ENCODE peak calls at places on chromosomes 6 and 20, in six cellular contexts. N, B, Y, H, T and F are unnamed samples.

GRCh38 chr6:132888701-132889100 is 74.3 kb downstream of the RPS12 start:
- DNase-seq in N (peak), B (no peak), Y (no peak), H (no peak), T (no peak), F (no peak)

GRCh38 chr6:170236131-170236851 is 54.6 kb downstream of the DLL1 start:
- DNase-seq in N (no peak), B (no peak), Y (no peak), H (no peak), T (no peak), F (no peak)

GRCh38 chr6:39923394-39923793 is 10.9 kb downstream of the MOCS1 start:
- DNase-seq in N (no peak), B (no peak), Y (no peak), H (no peak), T (no peak), F (no peak)

GRCh38 chr6:165925474-165926156 is 242.0 kb downstream of the TBXT start:
- DNase-seq in N (peak), B (no peak), Y (no peak), H (no peak), T (no peak), F (no peak)

GRCh38 chr20:2986466-2986865 is 57.0 kb upstream of the GNRH2 start:
- DNase-seq in N (peak), B (no peak), Y (no peak), H (no peak), T (peak), F (no peak)

GRCh38 chr6:168666751-168667427 is 225.9 kb downstream of the SMOC2 start:
- DNase-seq in N (no peak), B (no peak), Y (no peak), H (no peak), T (no peak), F (peak)

GRCh38 chr6:42185597-42185996 is 9.2 kb downstream of the GUCA1B start:
- DNase-seq in N (no peak), B (no peak), Y (no peak), H (no peak), T (no peak), F (no peak)

GRCh38 chr6:129648819-129649491 is 61.0 kb downstream of the ARHGAP18 start:
- DNase-seq in N (no peak), B (no peak), Y (no peak), H (no peak), T (no peak), F (no peak)

GRCh38 chr6:169789146-169789943 is 37.9 kb downstream of the ERMARD start:
- DNase-seq in N (no peak), B (peak), Y (peak), H (no peak), T (no peak), F (peak)

DNA sequence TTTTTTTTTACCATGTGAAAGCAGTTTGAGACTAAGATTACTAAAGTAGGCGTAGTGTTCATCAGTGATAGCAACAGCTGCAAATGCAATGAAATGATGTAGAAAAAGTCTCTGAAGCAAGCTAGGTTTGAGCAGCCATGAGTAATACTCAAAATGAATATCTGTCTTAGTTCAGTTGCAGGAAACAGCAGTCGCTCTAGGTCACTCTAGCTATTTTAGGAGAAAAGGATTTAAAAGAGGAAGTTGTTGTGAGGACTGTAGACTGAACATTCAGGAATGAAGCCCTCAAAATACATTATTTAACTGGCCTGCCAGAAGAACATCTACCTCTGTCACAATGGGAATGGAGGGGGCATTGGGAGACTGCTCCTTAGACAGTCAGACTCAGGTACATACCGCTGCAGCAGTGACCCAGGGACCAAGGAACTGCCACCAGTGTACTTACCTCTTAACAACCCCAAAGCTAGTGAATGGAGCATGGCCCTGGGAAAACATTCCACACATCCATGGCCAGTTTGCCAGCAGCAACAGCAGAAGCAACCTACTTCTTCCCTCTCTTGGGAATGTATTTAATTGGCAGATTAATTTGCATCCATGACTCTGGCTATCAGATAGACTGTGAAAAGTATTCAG is 243.0 kb upstream of the KHDRBS2 start:
- DNase-seq in N (no peak), B (no peak), Y (no peak), H (no peak), T (no peak), F (no peak)
- H2BK120ac ChIP-seq in N (no peak), B (no peak), Y (no peak), H (no peak), T (no peak), F (no peak)

DNA sequence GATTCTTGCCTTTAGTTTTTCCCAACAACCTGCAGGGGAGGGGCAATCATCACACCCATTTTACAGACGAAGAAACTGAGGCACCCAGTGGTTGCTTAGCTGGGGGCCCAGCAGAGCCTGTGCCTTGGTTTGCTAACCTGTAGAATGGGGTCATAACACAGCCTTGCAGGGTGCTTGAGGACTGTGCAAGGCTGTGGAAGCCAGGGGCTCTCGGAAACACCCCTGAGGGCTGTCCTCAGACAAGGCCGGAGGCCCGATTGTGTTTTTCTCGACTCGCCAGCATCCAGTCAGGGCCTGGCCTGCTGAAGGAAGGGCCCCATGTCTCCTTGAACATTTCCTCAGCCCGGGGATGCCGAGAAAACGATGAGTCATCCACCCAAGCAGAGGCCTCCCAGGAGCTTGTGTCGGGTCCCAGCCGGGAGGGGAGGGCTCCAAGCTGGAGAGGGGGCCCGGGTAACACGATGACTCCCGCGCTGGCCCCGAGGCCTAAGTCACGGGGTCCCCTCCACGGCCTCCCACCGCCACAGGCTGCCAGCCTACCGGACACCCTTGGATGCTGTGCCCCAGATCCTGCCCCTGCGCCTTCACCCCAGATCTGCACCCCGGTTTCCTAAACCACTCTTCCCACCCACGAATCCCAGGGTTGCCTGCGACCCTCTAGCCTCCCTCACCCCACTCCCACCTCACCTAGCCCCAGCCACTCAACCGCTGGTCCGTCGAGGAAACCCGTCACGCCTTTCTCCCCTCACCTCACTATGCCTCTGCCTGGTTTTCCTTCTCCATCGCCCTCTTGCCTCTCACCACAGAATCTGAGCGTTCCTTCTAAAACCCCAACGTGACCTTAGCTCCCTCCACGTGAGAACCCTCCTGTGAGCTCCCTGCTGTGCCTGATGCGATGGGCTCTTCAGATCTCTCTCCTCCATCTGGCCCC is 10.6 kb downstream of the NOL4L start:
- DNase-seq in N (peak), B (peak), Y (no peak), H (no peak), T (peak), F (peak)
- H3K4me2 ChIP-seq in N (no peak), B (no peak), Y (peak), H (no peak), T (peak), F (no peak)

DNA sequence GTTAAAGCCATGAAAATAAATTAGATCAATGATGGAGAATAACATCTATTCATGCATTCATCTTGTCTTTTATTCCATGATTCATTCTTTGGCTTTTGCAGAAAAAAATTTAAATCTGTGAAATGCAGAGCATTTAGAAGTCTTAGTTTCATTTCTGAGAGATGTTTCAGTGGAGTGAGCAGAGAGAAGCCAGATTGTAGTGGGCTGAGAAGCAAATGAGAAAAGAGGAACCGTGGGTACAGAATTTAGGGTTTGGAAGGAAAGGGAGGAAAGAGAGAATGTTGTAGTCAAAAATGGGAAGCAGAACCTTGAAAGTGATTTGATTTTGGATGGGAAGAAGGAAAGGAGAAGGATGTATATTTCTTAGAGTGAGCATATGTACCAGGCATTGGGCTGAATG is 260.3 kb upstream of the MAN1A1 start:
- DNase-seq in N (no peak), B (no peak), Y (no peak), H (no peak), T (no peak), F (no peak)
- H2BK15ac ChIP-seq in N (no peak), B (no peak), Y (no peak), H (no peak), T (no peak), F (no peak)

GRCh38 chr6:15554728-15555100 is 108.1 kb downstream of the DTNBP1 start:
- DNase-seq in N (no peak), B (no peak), Y (no peak), H (no peak), T (no peak), F (no peak)
- H2BK120ac ChIP-seq in N (no peak), B (no peak), Y (no peak), H (no peak), T (no peak), F (no peak)